ENCODE peak calls at places on chromosome 11, in five cellular contexts. One of them, this sample, is unnamed.

GRCh38 chr11:112613051-112613972 is 347.9 kb upstream of the NCAM1 start:
- DNase-seq in pancreas: peak; percentile 65
- DNase-seq in stomach: no peak
- DNase-seq in body of pancreas: peak; percentile 83
- DNase-seq in sigmoid colon: no peak
- DNase-seq in this sample: no peak

GRCh38 chr11:1302041-1302460 is 7.4 kb downstream of the TOLLIP start:
- DNase-seq in pancreas: peak; percentile 62
- DNase-seq in stomach: peak; percentile 21
- DNase-seq in body of pancreas: no peak
- DNase-seq in sigmoid colon: peak; percentile 61
- DNase-seq in this sample: peak; percentile 51

GRCh38 chr11:119320593-119321524 is 3.9 kb upstream of the MCAM start:
- DNase-seq in pancreas: peak; percentile 77
- DNase-seq in stomach: peak; percentile 64
- DNase-seq in body of pancreas: peak; percentile 49
- DNase-seq in sigmoid colon: peak; percentile 92
- DNase-seq in this sample: peak; percentile 68

GRCh38 chr11:75852406-75853017 is 37.5 kb downstream of the UVRAG start:
- DNase-seq in pancreas: no peak
- DNase-seq in stomach: no peak
- DNase-seq in body of pancreas: no peak
- DNase-seq in sigmoid colon: no peak
- DNase-seq in this sample: no peak

GRCh38 chr11:111819161-111820058 is 52.0 kb downstream of the ALG9 start:
- DNase-seq in pancreas: no peak
- DNase-seq in stomach: peak; percentile 65
- DNase-seq in body of pancreas: peak; percentile 53
- DNase-seq in sigmoid colon: no peak
- DNase-seq in this sample: no peak

GRCh38 chr11:206516-207212 is 535 bp downstream of the BET1L start:
- DNase-seq in pancreas: peak; percentile 60
- DNase-seq in stomach: peak; percentile 40
- DNase-seq in body of pancreas: peak; percentile 40
- DNase-seq in sigmoid colon: peak; percentile 73
- DNase-seq in this sample: peak; percentile 66

GRCh38 chr11:9687736-9688494 is 24.0 kb downstream of the SWAP70 start:
- DNase-seq in pancreas: no peak
- DNase-seq in stomach: peak; percentile 53
- DNase-seq in body of pancreas: peak; percentile 28
- DNase-seq in sigmoid colon: no peak
- DNase-seq in this sample: no peak

GRCh38 chr11:75532200-75532972 is 6.6 kb upstream of the GDPD5 start:
- DNase-seq in pancreas: peak; percentile 83
- DNase-seq in stomach: peak; percentile 78
- DNase-seq in body of pancreas: peak; percentile 56
- DNase-seq in sigmoid colon: peak; percentile 80
- DNase-seq in this sample: peak; percentile 69

GRCh38 chr11:19576054-19576453 is 136.6 kb upstream of the NAV2 start:
- DNase-seq in pancreas: no peak
- DNase-seq in stomach: no peak
- DNase-seq in body of pancreas: no peak
- DNase-seq in sigmoid colon: no peak
- DNase-seq in this sample: no peak

GRCh38 chr11:129280027-129280811 is 88.1 kb upstream of the ARHGAP32 start:
- DNase-seq in pancreas: no peak
- DNase-seq in stomach: no peak
- DNase-seq in body of pancreas: no peak
- DNase-seq in sigmoid colon: no peak
- DNase-seq in this sample: no peak

GRCh38 chr11:43790444-43790794 is 90.2 kb upstream of the ALKBH3 start:
- DNase-seq in pancreas: no peak
- DNase-seq in stomach: no peak
- DNase-seq in body of pancreas: no peak
- DNase-seq in sigmoid colon: no peak
- DNase-seq in this sample: no peak

GRCh38 chr11:113675003-113675471 is 31.1 kb downstream of the TMPRSS5 start:
- DNase-seq in pancreas: no peak
- DNase-seq in stomach: no peak
- DNase-seq in body of pancreas: no peak
- DNase-seq in sigmoid colon: no peak
- DNase-seq in this sample: no peak

GRCh38 chr11:60370811-60371297 is 7.5 kb upstream of the MS4A7 start:
- DNase-seq in pancreas: no peak
- DNase-seq in stomach: no peak
- DNase-seq in body of pancreas: no peak
- DNase-seq in sigmoid colon: no peak
- DNase-seq in this sample: no peak

GRCh38 chr11:42338056-42338455 is 878.6 kb upstream of the LRRC4C start:
- DNase-seq in pancreas: no peak
- DNase-seq in stomach: no peak
- DNase-seq in body of pancreas: no peak
- DNase-seq in sigmoid colon: no peak
- DNase-seq in this sample: no peak

GRCh38 chr11:106077609-106078517 is at the start of gene AASDHPPT:
- DNase-seq in pancreas: peak; percentile 76
- DNase-seq in stomach: peak; percentile 34
- DNase-seq in body of pancreas: peak; percentile 43
- DNase-seq in sigmoid colon: no peak
- DNase-seq in this sample: no peak

GRCh38 chr11:66934971-66935779 is 23.0 kb downstream of the PC start:
- DNase-seq in pancreas: no peak
- DNase-seq in stomach: no peak
- DNase-seq in body of pancreas: no peak
- DNase-seq in sigmoid colon: no peak
- DNase-seq in this sample: no peak

GRCh38 chr11:36500315-36500721 is 9.8 kb downstream of the TRAF6 start:
- DNase-seq in pancreas: no peak
- DNase-seq in stomach: no peak
- DNase-seq in body of pancreas: no peak
- DNase-seq in sigmoid colon: no peak
- DNase-seq in this sample: no peak

GRCh38 chr11:117427356-117427874 is 99.8 kb downstream of the CEP164 start:
- DNase-seq in pancreas: no peak
- DNase-seq in stomach: no peak
- DNase-seq in body of pancreas: no peak
- DNase-seq in sigmoid colon: peak; percentile 56
- DNase-seq in this sample: no peak

GRCh38 chr11:613369-613968 is 2.3 kb downstream of the IRF7 start:
- DNase-seq in pancreas: peak; percentile 68
- DNase-seq in stomach: peak; percentile 86
- DNase-seq in body of pancreas: peak; percentile 49
- DNase-seq in sigmoid colon: no peak
- DNase-seq in this sample: peak; percentile 95

GRCh38 chr11:124869856-124870387 is 4.7 kb downstream of the ROBO3 start:
- DNase-seq in pancreas: peak; percentile 27
- DNase-seq in stomach: no peak
- DNase-seq in body of pancreas: no peak
- DNase-seq in sigmoid colon: peak; percentile 17
- DNase-seq in this sample: no peak

GRCh38 chr11:124870430-124870829 is 5.2 kb downstream of the ROBO3 start:
- DNase-seq in pancreas: peak; percentile 45
- DNase-seq in stomach: no peak
- DNase-seq in body of pancreas: no peak
- DNase-seq in sigmoid colon: peak; percentile 48
- DNase-seq in this sample: no peak

GRCh38 chr11:124873980-124874379 is 8.7 kb downstream of the ROBO3 start:
- DNase-seq in pancreas: peak; percentile 18
- DNase-seq in stomach: no peak
- DNase-seq in body of pancreas: no peak
- DNase-seq in sigmoid colon: peak; percentile 35
- DNase-seq in this sample: peak; percentile 22

GRCh38 chr11:124872741-124873140 is 7.5 kb downstream of the ROBO3 start:
- DNase-seq in pancreas: peak; percentile 23
- DNase-seq in stomach: no peak
- DNase-seq in body of pancreas: no peak
- DNase-seq in sigmoid colon: peak; percentile 52
- DNase-seq in this sample: no peak

GRCh38 chr11:124872280-124872679 is 7.0 kb downstream of the ROBO3 start:
- DNase-seq in pancreas: peak; percentile 54
- DNase-seq in stomach: no peak
- DNase-seq in body of pancreas: no peak
- DNase-seq in sigmoid colon: peak; percentile 51
- DNase-seq in this sample: no peak
- H3K27me3 ChIP-seq in pancreas: peaks cover 22% of the 10 kb centered on the region
- H3K27me3 ChIP-seq in stomach: peaks cover 12% of the 10 kb centered on the region
- H3K27me3 ChIP-seq in body of pancreas: no peaks in the 10 kb centered on the region
- H3K27me3 ChIP-seq in sigmoid colon: peaks cover 59% of the 10 kb centered on the region
- H3K27me3 ChIP-seq in this sample: peaks cover 34% of the 10 kb centered on the region

GRCh38 chr11:83569134-83569805 is 283.1 kb upstream of the CCDC90B start:
- DNase-seq in pancreas: no peak
- DNase-seq in stomach: no peak
- DNase-seq in body of pancreas: no peak
- DNase-seq in sigmoid colon: no peak
- DNase-seq in this sample: no peak

GRCh38 chr11:83571301-83571700 is 285.1 kb upstream of the CCDC90B start:
- DNase-seq in pancreas: no peak
- DNase-seq in stomach: no peak
- DNase-seq in body of pancreas: no peak
- DNase-seq in sigmoid colon: no peak
- DNase-seq in this sample: no peak

GRCh38 chr11:83572521-83572920 is 286.4 kb upstream of the CCDC90B start:
- DNase-seq in pancreas: no peak
- DNase-seq in stomach: no peak
- DNase-seq in body of pancreas: no peak
- DNase-seq in sigmoid colon: no peak
- DNase-seq in this sample: no peak

GRCh38 chr11:83573097-83573496 is 286.9 kb upstream of the CCDC90B start:
- DNase-seq in pancreas: no peak
- DNase-seq in stomach: no peak
- DNase-seq in body of pancreas: no peak
- DNase-seq in sigmoid colon: no peak
- DNase-seq in this sample: no peak

GRCh38 chr11:83574516-83574915 is 288.3 kb upstream of the CCDC90B start:
- DNase-seq in pancreas: no peak
- DNase-seq in stomach: no peak
- DNase-seq in body of pancreas: no peak
- DNase-seq in sigmoid colon: no peak
- DNase-seq in this sample: no peak
- H3K27ac ChIP-seq in pancreas: no peak overlapping the region
- H3K27ac ChIP-seq in stomach: no peak overlapping the region
- H3K27ac ChIP-seq in body of pancreas: no peak overlapping the region
- H3K27ac ChIP-seq in sigmoid colon: no peak overlapping the region
- H3K27ac ChIP-seq in this sample: no peak overlapping the region

DNA sequence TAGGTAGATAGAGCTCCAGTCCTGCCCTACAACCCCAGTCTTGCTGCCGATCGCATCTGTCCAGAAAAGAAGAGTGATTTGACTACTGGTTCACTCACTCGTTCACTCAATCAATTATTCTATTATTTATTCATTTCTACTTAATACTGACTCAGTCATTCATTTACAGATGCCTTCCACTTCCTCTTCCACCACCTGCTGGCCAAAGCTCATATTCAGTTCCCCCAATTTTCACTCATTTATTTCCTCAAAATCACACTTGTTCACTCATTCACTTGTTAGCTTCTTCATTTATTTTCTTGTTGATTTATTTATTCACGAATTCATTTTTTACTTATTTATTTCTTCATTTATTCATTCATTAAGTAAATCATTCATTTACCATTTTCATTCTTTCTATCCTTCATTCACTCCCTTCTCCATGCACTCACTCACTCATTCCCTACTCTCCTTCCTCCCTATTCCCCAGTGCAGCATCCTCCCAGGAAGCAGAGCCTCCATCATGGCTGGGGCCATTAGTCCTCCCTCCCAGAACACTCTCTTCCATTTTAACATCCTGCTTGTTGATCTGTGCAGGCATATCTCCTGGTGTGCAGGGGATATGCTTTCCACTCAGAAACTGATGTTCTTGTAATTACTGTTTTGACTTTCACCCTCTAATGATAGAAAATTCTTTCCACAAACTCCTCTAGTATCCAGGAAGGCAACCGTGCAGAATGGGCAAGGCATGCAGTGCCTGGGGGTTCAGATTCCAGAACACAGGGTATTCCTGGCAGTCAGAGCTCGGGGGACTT is 281.0 kb downstream of the TENM4 start:
- DNase-seq in pancreas: no peak
- DNase-seq in stomach: no peak
- DNase-seq in body of pancreas: no peak
- DNase-seq in sigmoid colon: no peak
- DNase-seq in this sample: no peak
- TF ChIP-seq CTCF in pancreas: no peak
- TF ChIP-seq CTCF in stomach: no peak
- TF ChIP-seq CTCF in body of pancreas: peak; percentile 11
- TF ChIP-seq CTCF in sigmoid colon: no peak
- TF ChIP-seq CTCF in this sample: no peak

GRCh38 chr11:65585396-65586246 is 9.8 kb downstream of the EHBP1L1 start:
- DNase-seq in pancreas: peak; percentile 66
- DNase-seq in stomach: no peak
- DNase-seq in body of pancreas: no peak
- DNase-seq in sigmoid colon: no peak
- DNase-seq in this sample: no peak

GRCh38 chr11:65588199-65589054 is 7.2 kb downstream of the KCNK7 start:
- DNase-seq in pancreas: peak; percentile 74
- DNase-seq in stomach: peak; percentile 80
- DNase-seq in body of pancreas: peak; percentile 74
- DNase-seq in sigmoid colon: peak; percentile 86
- DNase-seq in this sample: peak; percentile 91

GRCh38 chr11:65586247-65586630 is 9.4 kb downstream of the KCNK7 start:
- DNase-seq in pancreas: no peak
- DNase-seq in stomach: no peak
- DNase-seq in body of pancreas: no peak
- DNase-seq in sigmoid colon: no peak
- DNase-seq in this sample: no peak

GRCh38 chr11:65584723-65585171 is 8.9 kb downstream of the EHBP1L1 start:
- DNase-seq in pancreas: no peak
- DNase-seq in stomach: no peak
- DNase-seq in body of pancreas: peak; percentile 47
- DNase-seq in sigmoid colon: no peak
- DNase-seq in this sample: no peak

GRCh38 chr11:65586676-65587075 is 8.9 kb downstream of the KCNK7 start:
- DNase-seq in pancreas: no peak
- DNase-seq in stomach: no peak
- DNase-seq in body of pancreas: no peak
- DNase-seq in sigmoid colon: no peak
- DNase-seq in this sample: no peak
- H3K27me3 ChIP-seq in pancreas: no peaks in the 10 kb centered on the region
- H3K27me3 ChIP-seq in stomach: no peaks in the 10 kb centered on the region
- H3K27me3 ChIP-seq in body of pancreas: no peaks in the 10 kb centered on the region
- H3K27me3 ChIP-seq in sigmoid colon: no peaks in the 10 kb centered on the region
- H3K27me3 ChIP-seq in this sample: no peaks in the 10 kb centered on the region